ENCODE peak calls at places on chromosomes 4 and X, in five cellular contexts. R, P, Z, M and Y are unnamed samples.

GRCh38 chrX:134741801-134742200 is 83.5 kb upstream of the PLAC1 start:
- DNase-seq in R (no peak), P (no peak), Z (no peak), M (no peak), Y (no peak)

GRCh38 chrX:154719132-154719675 is 31.7 kb downstream of the GAB3 start:
- DNase-seq in R (no peak), P (no peak), Z (no peak), M (no peak), Y (no peak)

GRCh38 chr4:41185614-41186609 is 28.4 kb downstream of the APBB2 start:
- DNase-seq in R (no peak), P (no peak), Z (no peak), M (no peak), Y (no peak)

GRCh38 chr4:73704314-73705055 is 35.9 kb upstream of the CXCL8 start:
- DNase-seq in R (peak), P (peak), Z (no peak), M (no peak), Y (no peak)

GRCh38 chr4:186904104-186904503 is 180.4 kb upstream of the FAT1 start:
- DNase-seq in R (peak), P (no peak), Z (no peak), M (no peak), Y (no peak)

GRCh38 chrX:110795645-110796510 is at the start of gene CHRDL1:
- DNase-seq in R (peak), P (no peak), Z (peak), M (peak), Y (no peak)

GRCh38 chr4:145544998-145545397 is 63.3 kb downstream of the SMAD1 start:
- DNase-seq in R (no peak), P (no peak), Z (no peak), M (no peak), Y (no peak)

GRCh38 chrX:13085533-13085932 is 41.1 kb upstream of the FAM9C start:
- DNase-seq in R (no peak), P (no peak), Z (no peak), M (no peak), Y (no peak)

GRCh38 chrX:18933611-18934010 is 50.3 kb downstream of the PHKA2 start:
- DNase-seq in R (no peak), P (no peak), Z (no peak), M (no peak), Y (no peak)

GRCh38 chr4:105146286-105147219 is at the start of gene TET2:
- DNase-seq in R (peak), P (peak), Z (peak), M (peak), Y (peak)

GRCh38 chr4:123505077-123505456 is 108.5 kb downstream of the SPRY1 start:
- DNase-seq in R (peak), P (no peak), Z (no peak), M (no peak), Y (no peak)

GRCh38 chrX:21940356-21940829 is at the start of gene SMS:
- DNase-seq in R (peak), P (peak), Z (peak), M (peak), Y (peak)

GRCh38 chr4:144209491-144209890 is 69.0 kb upstream of the GYPA start:
- DNase-seq in R (no peak), P (no peak), Z (no peak), M (no peak), Y (no peak)

GRCh38 chr4:124947622-124948265 is 235.2 kb upstream of the ANKRD50 start:
- DNase-seq in R (no peak), P (no peak), Z (no peak), M (no peak), Y (no peak)

GRCh38 chrX:130121505-130121800 is 11.2 kb upstream of the ELF4 start:
- DNase-seq in R (no peak), P (no peak), Z (no peak), M (no peak), Y (no peak)

GRCh38 chr4:688695-689497 is at the start of gene SLC49A3:
- DNase-seq in R (no peak), P (peak), Z (peak), M (no peak), Y (no peak)

GRCh38 chrX:110056419-110056818 is 53.5 kb downstream of the TMEM164 start:
- DNase-seq in R (no peak), P (no peak), Z (no peak), M (no peak), Y (no peak)

GRCh38 chrX:9604111-9604907 is 139.5 kb downstream of the TBL1X start:
- DNase-seq in R (no peak), P (peak), Z (no peak), M (no peak), Y (no peak)

GRCh38 chr4:188178276-188178675 is 39.0 kb downstream of the TRIML1 start:
- DNase-seq in R (no peak), P (no peak), Z (no peak), M (no peak), Y (no peak)

GRCh38 chrX:115449742-115450141 is 111.2 kb upstream of the PLS3 start:
- DNase-seq in R (peak), P (peak), Z (no peak), M (no peak), Y (no peak)

GRCh38 chr4:82677327-82677726 is 115.5 kb upstream of the TMEM150C start:
- DNase-seq in R (no peak), P (no peak), Z (no peak), M (no peak), Y (no peak)

GRCh38 chrX:131841496-131842410 is 181.3 kb upstream of the STK26 start:
- DNase-seq in R (peak), P (peak), Z (peak), M (peak), Y (peak)

GRCh38 chr4:6612961-6613675 is 27.4 kb upstream of the MRFAP1 start:
- DNase-seq in R (no peak), P (no peak), Z (no peak), M (no peak), Y (no peak)

GRCh38 chrX:57134702-57135101 is 2.5 kb downstream of the SPIN2A start:
- DNase-seq in R (no peak), P (no peak), Z (no peak), M (no peak), Y (no peak)

GRCh38 chr4:44638091-44638490 is 13.3 kb downstream of the YIPF7 start:
- DNase-seq in R (no peak), P (no peak), Z (no peak), M (no peak), Y (no peak)

GRCh38 chrX:12447448-12448154 is 309.3 kb downstream of the FRMPD4 start:
- DNase-seq in R (peak), P (no peak), Z (no peak), M (no peak), Y (no peak)

GRCh38 chrX:110082156-110082555 is 79.2 kb downstream of the TMEM164 start:
- DNase-seq in R (peak), P (no peak), Z (no peak), M (no peak), Y (no peak)

GRCh38 chr4:31701256-31701655 is 981.1 kb downstream of the PCDH7 start:
- DNase-seq in R (no peak), P (no peak), Z (no peak), M (no peak), Y (no peak)

GRCh38 chr4:52251864-52252263 is 200.8 kb downstream of the SPATA18 start:
- DNase-seq in R (no peak), P (no peak), Z (no peak), M (no peak), Y (no peak)

GRCh38 chr4:183118585-183118984 is 19.5 kb downstream of the WWC2 start:
- DNase-seq in R (no peak), P (no peak), Z (no peak), M (no peak), Y (no peak)

GRCh38 chr4:75514949-75515612 is 808 bp downstream of the THAP6 start:
- DNase-seq in R (no peak), P (no peak), Z (no peak), M (peak), Y (no peak)

GRCh38 chr4:38314663-38315062 is 349.3 kb upstream of the KLF3 start:
- DNase-seq in R (no peak), P (no peak), Z (no peak), M (no peak), Y (no peak)

GRCh38 chrX:4935846-4936245 is 1222.4 kb upstream of the PRKX start:
- DNase-seq in R (no peak), P (peak), Z (no peak), M (peak), Y (no peak)

GRCh38 chr4:2753444-2753843 is 2.7 kb downstream of the TNIP2 start:
- DNase-seq in R (no peak), P (no peak), Z (no peak), M (no peak), Y (no peak)

GRCh38 chr4:97279410-97279809 is 863.9 kb downstream of the STPG2 start:
- DNase-seq in R (no peak), P (no peak), Z (no peak), M (no peak), Y (no peak)

GRCh38 chr4:114015444-114015899 is 36.0 kb upstream of the ARSJ start:
- DNase-seq in R (peak), P (no peak), Z (no peak), M (no peak), Y (no peak)

GRCh38 chr4:136664988-136665387 is 867.3 kb downstream of the PCDH18 start:
- DNase-seq in R (no peak), P (no peak), Z (no peak), M (no peak), Y (no peak)

GRCh38 chr4:19224820-19225219 is 1026.9 kb upstream of the SLIT2 start:
- DNase-seq in R (peak), P (no peak), Z (peak), M (no peak), Y (peak)
- TF ChIP-seq CTCF in R (peak), P (peak), Z (no peak), M (no peak), Y (peak)

DNA sequence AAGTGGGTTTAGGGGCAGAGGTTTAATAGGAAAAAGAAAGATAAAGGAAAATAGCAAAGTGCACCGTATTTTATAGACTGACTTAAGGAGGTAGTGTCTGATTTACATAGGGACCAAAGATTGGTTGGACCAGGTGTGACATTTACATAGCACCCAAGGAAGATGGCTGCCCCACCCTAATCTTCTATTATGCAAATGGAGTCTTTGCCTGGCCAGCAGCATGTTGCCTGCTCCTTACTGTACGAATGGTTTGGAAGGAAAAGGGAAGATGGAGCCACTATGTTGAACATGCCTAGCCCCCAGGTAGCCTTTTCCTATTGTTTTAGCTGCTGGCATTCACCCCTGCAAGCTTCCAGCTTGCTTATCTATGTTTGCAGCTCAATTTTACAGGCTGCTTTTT is 146.2 kb upstream of the PDE5A start:
- DNase-seq in R (no peak), P (no peak), Z (no peak), M (no peak), Y (no peak)
- TF ChIP-seq CTCF in R (no peak), P (no peak), Z (no peak), M (no peak), Y (no peak)

GRCh38 chrX:40922307-40922706 is 162.9 kb upstream of the USP9X start:
- DNase-seq in R (peak), P (no peak), Z (no peak), M (no peak), Y (no peak)
- TF ChIP-seq CTCF in R (no peak), P (no peak), Z (no peak), M (peak), Y (peak)

DNA sequence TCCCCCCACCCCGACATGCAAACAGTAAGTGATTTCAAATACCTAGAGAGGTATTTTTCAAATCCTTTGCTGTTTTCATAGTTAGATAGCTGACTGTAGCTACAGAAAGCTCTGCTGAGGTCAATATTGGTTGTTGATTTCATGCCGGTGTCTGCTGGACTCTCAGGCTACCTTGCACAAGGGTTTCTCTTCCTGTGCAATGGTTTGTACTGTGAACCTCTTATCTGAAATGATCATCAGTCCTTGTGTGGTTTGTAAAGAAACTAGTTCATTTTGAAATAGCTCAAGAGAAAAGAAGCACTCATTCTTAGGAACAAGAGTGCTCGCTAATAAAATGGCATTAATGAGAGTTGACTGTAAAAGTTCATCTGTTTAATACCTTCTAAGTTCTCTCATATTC is 2.1 kb downstream of the MTM1 start:
- DNase-seq in R (no peak), P (no peak), Z (no peak), M (no peak), Y (no peak)
- TF ChIP-seq CTCF in R (no peak), P (no peak), Z (no peak), M (no peak), Y (no peak)

GRCh38 chr4:92175250-92175649 is 128.5 kb upstream of the GRID2 start:
- DNase-seq in R (no peak), P (no peak), Z (no peak), M (no peak), Y (no peak)
- TF ChIP-seq CTCF in R (no peak), P (no peak), Z (no peak), M (no peak), Y (no peak)

GRCh38 chrX:85544609-85545008 is 165.1 kb upstream of the POF1B start:
- DNase-seq in R (no peak), P (no peak), Z (no peak), M (no peak), Y (peak)
- TF ChIP-seq CTCF in R (peak), P (peak), Z (peak), M (peak), Y (peak)

GRCh38 chrX:48512371-48512935 is 3.7 kb downstream of the PORCN start:
- DNase-seq in R (no peak), P (no peak), Z (no peak), M (no peak), Y (no peak)

GRCh38 chrX:48509619-48510018 is 827 bp downstream of the PORCN start:
- DNase-seq in R (no peak), P (no peak), Z (no peak), M (no peak), Y (no peak)

GRCh38 chrX:48509245-48509590 is 426 bp downstream of the PORCN start:
- DNase-seq in R (no peak), P (no peak), Z (no peak), M (no peak), Y (no peak)

GRCh38 chrX:48513670-48514069 is 4.9 kb downstream of the PORCN start:
- DNase-seq in R (no peak), P (no peak), Z (no peak), M (no peak), Y (no peak)

DNA sequence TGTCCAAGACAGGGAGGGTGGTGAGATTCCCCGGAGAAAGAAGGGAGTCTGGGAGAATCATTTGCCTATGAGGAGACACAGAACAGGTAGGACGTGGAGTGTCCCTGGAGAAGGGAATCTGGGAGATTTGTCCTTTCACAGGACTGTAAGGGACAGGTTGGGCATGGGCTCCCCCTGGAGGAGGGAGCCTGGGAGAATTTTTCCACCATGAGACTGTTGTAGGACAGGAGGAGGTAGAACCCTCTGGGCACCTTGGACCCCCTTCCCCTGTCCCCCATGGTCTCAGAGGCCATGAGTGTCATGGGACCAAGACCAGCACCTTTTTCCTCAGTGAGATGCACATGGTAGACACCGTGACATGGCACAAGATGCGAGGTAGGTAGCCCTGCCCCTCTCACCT is 2.8 kb downstream of the PORCN start:
- DNase-seq in R (peak), P (no peak), Z (no peak), M (no peak), Y (no peak)
- TF ChIP-seq CTCF in R (peak), P (peak), Z (no peak), M (peak), Y (peak)

GRCh38 chrX:120452131-120452530 is 17.0 kb downstream of the LAMP2 start:
- DNase-seq in R (peak), P (no peak), Z (peak), M (no peak), Y (no peak)
- TF ChIP-seq CTCF in R (peak), P (peak), Z (no peak), M (peak), Y (peak)